ENCODE peak calls at places on chromosomes 2 and 18, in eight cellular contexts. K is A549; E is OCI-LY7; X is CD8-positive, alpha-beta T cell; G is activated CD8-positive, alpha-beta T cell treated with anti-CD3 and anti-CD28 coated beads, Interleukin-2, amount 10 ng/mL, durations not matched to agents 7 days and 5 days; S is BE2C; P is activated naive CD4-positive, alpha-beta T cell treated with anti-CD3 and anti-CD28 coated beads for 36 hours; N is NCI-H1105. I is an unnamed sample.

GRCh38 chr2:191152841-191153240 is 2.0 kb upstream of the STAT4 start:
- DNase-seq in E (no peak), G (peak; percentile 46), S (no peak), K (no peak), X (no peak), N (no peak), P (no peak), I (no peak)

GRCh38 chr2:171800639-171801038 is 93.4 kb downstream of the SLC25A12 start:
- DNase-seq in E (no peak), G (no peak), P (no peak), K (no peak), N (no peak), S (no peak), X (no peak), I (no peak)

GRCh38 chr2:84223191-84223590 is 235.9 kb downstream of the SUCLG1 start:
- DNase-seq in P (no peak), G (no peak), K (no peak), E (no peak), S (no peak), X (no peak), N (no peak), I (no peak)

GRCh38 chr2:188668017-188668663 is 306.0 kb upstream of the COL3A1 start:
- DNase-seq in S (no peak), G (no peak), N (no peak), K (no peak), E (no peak), X (no peak), P (no peak), I (no peak)

GRCh38 chr18:33916200-33916599 is 308.5 kb downstream of the NOL4 start:
- DNase-seq in P (no peak), X (no peak), S (peak; percentile 29), N (peak; percentile 9), K (no peak), E (no peak), G (no peak), I (no peak)

GRCh38 chr2:1613731-1614354 is 130.5 kb downstream of the PXDN start:
- DNase-seq in E (no peak), K (no peak), G (no peak), S (no peak), P (no peak), N (no peak), X (no peak), I (no peak)

GRCh38 chr2:6888724-6889123 is 11.1 kb downstream of the RSAD2 start:
- DNase-seq in X (no peak), E (no peak), S (no peak), K (no peak), G (no peak), N (no peak), P (no peak), I (no peak)

GRCh38 chr2:9069496-9069991 is 66.1 kb upstream of the MBOAT2 start:
- DNase-seq in S (no peak), K (no peak), E (no peak), P (no peak), G (no peak), N (no peak), X (no peak), I (no peak)

GRCh38 chr2:219630770-219631405 is 3.5 kb downstream of the SLC4A3 start:
- DNase-seq in K (no peak), P (no peak), G (no peak), N (no peak), X (no peak), E (no peak), S (no peak), I (no peak)

GRCh38 chr2:16320716-16321115 is 344.9 kb downstream of the CYRIA start:
- DNase-seq in E (no peak), K (no peak), N (peak; percentile 71), P (no peak), X (no peak), S (peak; percentile 100), G (no peak), I (no peak)

GRCh38 chr18:3213231-3214059 is 6.3 kb downstream of the MYOM1 start:
- DNase-seq in G (peak; percentile 41), N (no peak), K (no peak), S (no peak), E (peak; percentile 41), P (peak; percentile 38), X (peak; percentile 6), I (no peak)

GRCh38 chr2:192283450-192283849 is 88.7 kb upstream of the TMEFF2 start:
- DNase-seq in X (no peak), P (no peak), E (no peak), G (no peak), N (no peak), K (no peak), S (no peak), I (no peak)

GRCh38 chr18:60905699-60906098 is 427.5 kb upstream of the CDH20 start:
- DNase-seq in P (no peak), K (no peak), N (no peak), X (no peak), G (no peak), E (no peak), S (no peak), I (no peak)

GRCh38 chr2:240232961-240233890 is 92.8 kb upstream of the OTOS start:
- DNase-seq in P (peak; percentile 82), S (peak; percentile 88), G (peak; percentile 74), X (peak; percentile 74), E (peak; percentile 76), K (peak; percentile 90), N (no peak), I (peak; percentile 76)

GRCh38 chr2:56130463-56131070 is 53.2 kb upstream of the CCDC85A start:
- DNase-seq in G (no peak), E (peak; percentile 8), P (no peak), S (peak; percentile 28), X (no peak), K (peak; percentile 18), N (peak; percentile 14), I (peak; percentile 31)

GRCh38 chr2:150710916-150711315 is 223.4 kb upstream of the RND3 start:
- DNase-seq in N (peak; percentile 82), E (no peak), S (no peak), P (no peak), K (no peak), X (no peak), G (no peak), I (no peak)

GRCh38 chr18:79397830-79398761 is 2.4 kb downstream of the NFATC1 start:
- DNase-seq in N (no peak), K (no peak), S (no peak), E (peak; percentile 20), G (no peak), X (no peak), P (no peak), I (peak; percentile 26)

GRCh38 chr2:108399479-108399878 is 21.7 kb downstream of the SULT1C4 start:
- DNase-seq in G (no peak), S (no peak), P (no peak), N (no peak), K (no peak), E (no peak), X (no peak), I (no peak)

GRCh38 chr2:98269274-98269673 is 77.0 kb upstream of the CNGA3 start:
- DNase-seq in K (peak; percentile 44), N (peak; percentile 4), X (no peak), S (no peak), E (peak; percentile 62), G (peak; percentile 30), P (peak; percentile 23), I (no peak)

GRCh38 chr18:69400976-69401474 is 337 bp downstream of the DOK6 start:
- DNase-seq in G (no peak), N (peak; percentile 66), P (no peak), S (peak; percentile 43), K (peak; percentile 2), X (no peak), E (no peak), I (no peak)

GRCh38 chr2:27701676-27702075 is 38.0 kb downstream of the SLC4A1AP start:
- DNase-seq in X (no peak), S (no peak), K (no peak), G (no peak), E (no peak), N (no peak), P (no peak), I (no peak)

GRCh38 chr2:233360771-233361176 is 6.5 kb downstream of the DGKD start:
- DNase-seq in K (no peak), P (no peak), E (no peak), N (no peak), G (no peak), X (no peak), S (no peak), I (no peak)

GRCh38 chr2:76599732-76600368 is 889.1 kb upstream of the GCFC2 start:
- DNase-seq in E (peak; percentile 81), S (peak; percentile 62), K (peak; percentile 4), N (peak; percentile 82), G (peak; percentile 36), X (no peak), P (peak; percentile 11), I (peak; percentile 24)

GRCh38 chr2:11368059-11368572 is 23.7 kb upstream of the ROCK2 start:
- DNase-seq in K (no peak), E (no peak), G (no peak), N (no peak), S (no peak), P (no peak), X (no peak), I (no peak)

GRCh38 chr18:50356036-50356945 is 18.6 kb upstream of the SKA1 start:
- DNase-seq in E (peak; percentile 64), N (no peak), X (no peak), K (no peak), S (no peak), P (no peak), G (peak; percentile 28), I (no peak)

GRCh38 chr18:9101730-9102390 is 639 bp upstream of the NDUFV2 start:
- DNase-seq in X (peak; percentile 16), P (peak; percentile 42), G (peak; percentile 57), S (no peak), E (peak; percentile 78), K (peak; percentile 29), N (no peak), I (no peak)

GRCh38 chr18:51621103-51621969 is 423.9 kb upstream of the MEX3C start:
- DNase-seq in N (peak; percentile 72), P (peak; percentile 63), S (peak; percentile 56), G (peak; percentile 35), K (peak; percentile 16), E (peak; percentile 18), X (no peak), I (peak; percentile 79)

GRCh38 chr2:171319164-171319810 is 114.5 kb downstream of the METTL8 start:
- DNase-seq in P (peak; percentile 85), S (no peak), N (no peak), E (peak; percentile 64), G (peak; percentile 32), X (peak; percentile 26), K (no peak), I (no peak)

GRCh38 chr2:112118148-112118547 is 20.0 kb upstream of the FBLN7 start:
- DNase-seq in S (no peak), G (no peak), K (no peak), P (no peak), X (no peak), N (no peak), E (no peak), I (no peak)

GRCh38 chr2:190765386-190766173 is 115.0 kb upstream of the GLS start:
- DNase-seq in S (no peak), N (no peak), X (no peak), P (peak; percentile 22), K (no peak), G (no peak), E (no peak), I (no peak)

GRCh38 chr2:230643576-230644291 is 68.9 kb upstream of the CAB39 start:
- DNase-seq in P (peak; percentile 83), X (no peak), S (no peak), E (peak; percentile 36), K (no peak), G (peak; percentile 70), N (no peak), I (peak; percentile 41)

GRCh38 chr2:20015482-20016083 is 3.1 kb upstream of the MATN3 start:
- DNase-seq in K (peak; percentile 40), P (no peak), G (no peak), S (no peak), X (no peak), E (peak; percentile 57), N (peak; percentile 19), I (no peak)

I was measured in posterior cingulate gyrus.